ENCODE peak calls at places on chromosomes 3 and 15, in nine cellular contexts. Y, I, B, P, M, Z, T, Q and V are unnamed samples.

GRCh38 chr3:58492385-58492970 is 582 bp downstream of the KCTD6 start:
- DNase-seq in Y (no peak), M (peak), Z (peak), B (peak), I (no peak), T (no peak), Q (no peak), P (no peak), V (no peak)

GRCh38 chr3:72938471-72939265 is 50.8 kb downstream of the GXYLT2 start:
- DNase-seq in I (peak), Q (peak), Z (peak), T (peak), Y (peak), M (peak), P (no peak), B (peak), V (no peak)

GRCh38 chr3:176147251-176147650 is 1050.0 kb downstream of the TBL1XR1 start:
- DNase-seq in P (no peak), Z (peak), T (no peak), I (no peak), Y (no peak), B (no peak), Q (peak), M (no peak), V (no peak)

GRCh38 chr3:123739754-123740153 is 144.4 kb downstream of the MYLK start:
- DNase-seq in Z (no peak), P (no peak), M (no peak), B (no peak), T (no peak), Y (peak), Q (no peak), I (no peak), V (no peak)

GRCh38 chr15:81256916-81257315 is 60.2 kb downstream of the IL16 start:
- DNase-seq in I (peak), Q (no peak), M (no peak), T (peak), Y (peak), P (no peak), Z (no peak), B (no peak), V (no peak)

GRCh38 chr3:39185959-39186691 is 6.3 kb downstream of the XIRP1 start:
- DNase-seq in I (no peak), T (no peak), B (no peak), M (no peak), Y (no peak), Z (no peak), Q (no peak), P (no peak), V (no peak)

GRCh38 chr3:138786788-138787276 is 47.9 kb downstream of the PIK3CB start:
- DNase-seq in P (no peak), M (peak), T (no peak), Y (peak), Q (peak), I (no peak), Z (no peak), B (no peak), V (no peak)

GRCh38 chr15:81023483-81024264 is 23.0 kb downstream of the TLNRD1 start:
- DNase-seq in T (no peak), Z (no peak), P (peak), M (no peak), B (no peak), Q (peak), I (peak), Y (peak), V (peak)

GRCh38 chr3:127456471-127457093 is 134.0 kb downstream of the TPRA1 start:
- DNase-seq in Q (no peak), T (no peak), I (no peak), P (peak), Y (peak), Z (peak), B (peak), M (no peak), V (no peak)

GRCh38 chr3:161548301-161548700 is 51.7 kb downstream of the OTOL1 start:
- DNase-seq in P (no peak), M (no peak), B (no peak), I (no peak), Z (peak), Y (no peak), Q (no peak), T (no peak), V (no peak)

GRCh38 chr3:182445576-182445975 is 347.7 kb upstream of the ATP11B start:
- DNase-seq in B (no peak), Q (no peak), I (no peak), Y (no peak), Z (no peak), M (no peak), P (no peak), T (no peak), V (no peak)

GRCh38 chr15:31091531-31091930 is 10.0 kb downstream of the TRPM1 start:
- DNase-seq in Q (no peak), I (no peak), M (no peak), Y (no peak), T (no peak), Z (no peak), B (no peak), P (no peak), V (no peak)

GRCh38 chr15:89112341-89112971 is 24.2 kb downstream of the ABHD2 start:
- DNase-seq in Z (no peak), M (no peak), B (no peak), Q (no peak), T (no peak), P (no peak), I (no peak), Y (no peak), V (peak)

GRCh38 chr3:160598865-160599264 is 33.5 kb upstream of the KPNA4 start:
- DNase-seq in T (no peak), Z (no peak), M (no peak), B (no peak), Q (no peak), I (no peak), Y (no peak), P (no peak), V (no peak)

GRCh38 chr3:194141415-194142155 is 5.6 kb downstream of the HES1 start:
- DNase-seq in Q (peak), Y (peak), M (peak), I (no peak), T (peak), P (peak), Z (peak), B (peak), V (peak)

GRCh38 chr3:185586644-185586964 is 509 bp downstream of the SENP2 start:
- DNase-seq in Z (no peak), B (no peak), P (no peak), I (no peak), M (no peak), Y (no peak), T (no peak), Q (peak), V (no peak)

GRCh38 chr3:46389306-46389705 is 17.6 kb downstream of the CCR5AS start:
- DNase-seq in Q (no peak), Z (no peak), I (no peak), T (no peak), M (no peak), B (no peak), P (no peak), Y (no peak), V (no peak)

GRCh38 chr15:25498835-25499234 is 60.0 kb upstream of the UBE3A start:
- DNase-seq in P (no peak), I (no peak), Y (no peak), B (no peak), Q (no peak), Z (no peak), M (no peak), T (no peak), V (no peak)

GRCh38 chr15:31200735-31201151 is 99.2 kb upstream of the TRPM1 start:
- DNase-seq in Y (peak), M (no peak), Z (no peak), P (peak), T (no peak), Q (no peak), B (peak), I (peak), V (peak)

GRCh38 chr3:10437272-10437994 is 68.0 kb downstream of the ATP2B2 start:
- DNase-seq in B (no peak), Y (peak), T (no peak), Z (no peak), Q (no peak), P (no peak), M (no peak), I (no peak), V (no peak)

GRCh38 chr3:17088602-17089313 is 204.0 kb downstream of the PLCL2 start:
- DNase-seq in B (no peak), M (no peak), Q (peak), P (no peak), T (no peak), I (no peak), Z (no peak), Y (no peak), V (no peak)

GRCh38 chr15:31367021-31367729 is 40.5 kb downstream of the KLF13 start:
- DNase-seq in I (no peak), P (no peak), T (no peak), Z (no peak), B (no peak), M (no peak), Q (no peak), Y (no peak), V (no peak)

GRCh38 chr3:157436583-157437300 is at the start of gene PTX3:
- DNase-seq in P (peak), Y (peak), Z (no peak), T (no peak), Q (peak), I (peak), M (peak), B (peak), V (no peak)

GRCh38 chr3:126525091-126525852 is 1.3 kb downstream of the CHST13 start:
- DNase-seq in I (no peak), Y (no peak), Q (no peak), P (no peak), T (no peak), Z (no peak), B (no peak), M (no peak), V (no peak)

GRCh38 chr3:54822206-54822605 is 105.7 kb downstream of the LRTM1 start:
- DNase-seq in B (no peak), M (no peak), I (no peak), P (no peak), Z (peak), Y (peak), T (no peak), Q (peak), V (peak)

GRCh38 chr15:43204016-43204901 is 16.6 kb downstream of the EPB42 start:
- DNase-seq in P (peak), I (peak), M (peak), B (peak), T (peak), Y (peak), Q (no peak), Z (no peak), V (peak)

GRCh38 chr3:15256861-15257341 is 50.9 kb downstream of the CAPN7 start:
- DNase-seq in Y (no peak), T (no peak), I (no peak), Q (no peak), M (no peak), B (no peak), Z (no peak), P (no peak), V (no peak)

GRCh38 chr3:110506890-110507289 is 564.7 kb upstream of the NECTIN3 start:
- DNase-seq in P (no peak), B (no peak), T (no peak), Q (no peak), I (no peak), Z (no peak), Y (no peak), M (no peak), V (no peak)

GRCh38 chr15:61227269-61228024 is 1.7 kb downstream of the RORA start:
- DNase-seq in T (peak), Y (peak), B (peak), P (no peak), M (no peak), I (peak), Q (peak), Z (peak), V (no peak)

GRCh38 chr3:127997961-127998360 is 54.3 kb upstream of the SEC61A1 start:
- DNase-seq in I (no peak), P (no peak), Q (no peak), M (no peak), T (peak), B (no peak), Z (peak), Y (no peak), V (no peak)

GRCh38 chr3:11660242-11660641 is 16.5 kb upstream of the VGLL4 start:
- DNase-seq in M (no peak), T (no peak), Y (no peak), B (no peak), P (no peak), Q (no peak), Z (peak), I (no peak), V (no peak)

GRCh38 chr3:160331127-160331937 is 67.7 kb downstream of the IFT80 start:
- DNase-seq in Q (no peak), Y (peak), P (peak), B (no peak), T (no peak), Z (no peak), M (no peak), I (peak), V (no peak)

GRCh38 chr3:73401058-73401457 is 223.7 kb downstream of the PDZRN3 start:
- DNase-seq in T (no peak), I (no peak), B (no peak), Y (peak), Q (no peak), M (no peak), P (no peak), Z (no peak), V (no peak)

GRCh38 chr3:119338749-119339148 is 44.6 kb downstream of the ARHGAP31 start:
- DNase-seq in Y (no peak), T (no peak), P (no peak), M (no peak), B (no peak), I (no peak), Q (no peak), Z (no peak), V (no peak)

GRCh38 chr3:149942409-149942808 is 28.3 kb downstream of the PFN2 start:
- DNase-seq in Q (no peak), Y (no peak), I (no peak), T (no peak), M (no peak), Z (no peak), P (no peak), B (no peak), V (no peak)